ENCODE peak calls at places on chromosomes 11 and 22, in six cellular contexts. I is SJSA1; V is tibial artery; X is GM23248; H is keratinocyte; Y is CD4-positive, alpha-beta memory T cell. C is an unnamed sample.

GRCh38 chr22:45233386-45233785 is 7.3 kb downstream of the KIAA0930 start:
- DNase-seq in I (no peak), V (no peak), X (no peak), H (no peak), Y (no peak), C (no peak)

GRCh38 chr11:6612816-6613136 is 760 bp upstream of the TAF10 start:
- DNase-seq in I (no peak), V (no peak), X (no peak), H (peak; percentile 19), Y (no peak), C (no peak)

GRCh38 chr11:27315816-27316215 is 47.2 kb downstream of the CCDC34 start:
- DNase-seq in I (no peak), V (no peak), X (no peak), H (no peak), Y (no peak), C (no peak)

GRCh38 chr11:122155001-122155400 is 39.0 kb upstream of the BLID start:
- DNase-seq in I (no peak), V (no peak), X (no peak), H (no peak), Y (no peak), C (no peak)

GRCh38 chr22:48929276-48929790 is 898.3 kb downstream of the BRD1 start:
- DNase-seq in I (no peak), V (no peak), X (no peak), H (no peak), Y (no peak), C (peak; percentile 52)

GRCh38 chr11:10350341-10350740 is 45.5 kb downstream of the ADM start:
- DNase-seq in I (peak; percentile 83), V (no peak), X (peak; percentile 56), H (peak; percentile 89), Y (no peak), C (no peak)

GRCh38 chr11:10318527-10318802 is 13.6 kb downstream of the ADM start:
- DNase-seq in I (no peak), V (no peak), X (no peak), H (no peak), Y (no peak), C (no peak)

GRCh38 chr11:76096552-76096951 is 109.8 kb downstream of the WNT11 start:
- DNase-seq in I (no peak), V (no peak), X (no peak), H (no peak), Y (no peak), C (no peak)

GRCh38 chr11:17792161-17792560 is 57.6 kb downstream of the KCNC1 start:
- DNase-seq in I (no peak), V (no peak), X (no peak), H (no peak), Y (no peak), C (no peak)

GRCh38 chr22:45971389-45972028 is 5.5 kb downstream of the WNT7B start:
- DNase-seq in I (no peak), V (no peak), X (peak; percentile 49), H (no peak), Y (no peak), C (no peak)

GRCh38 chr22:30600925-30601324 is 6.0 kb upstream of the TCN2 start:
- DNase-seq in I (no peak), V (no peak), X (no peak), H (no peak), Y (no peak), C (no peak)
- H3K4me3 ChIP-seq in I (no peak overlapping the region), V (no peak overlapping the region), X (no peak overlapping the region), H (no peak overlapping the region), Y (no peak overlapping the region), C (no peak overlapping the region)

GRCh38 chr11:59602432-59602831 is 13.1 kb downstream of the OSBP start:
- DNase-seq in I (no peak), V (no peak), X (no peak), H (no peak), Y (no peak), C (no peak)
- H3K27ac ChIP-seq in I (no peak overlapping the region), V (no peak overlapping the region), X (no peak overlapping the region), H (no peak overlapping the region), Y (no peak overlapping the region), C (no peak overlapping the region)

DNA sequence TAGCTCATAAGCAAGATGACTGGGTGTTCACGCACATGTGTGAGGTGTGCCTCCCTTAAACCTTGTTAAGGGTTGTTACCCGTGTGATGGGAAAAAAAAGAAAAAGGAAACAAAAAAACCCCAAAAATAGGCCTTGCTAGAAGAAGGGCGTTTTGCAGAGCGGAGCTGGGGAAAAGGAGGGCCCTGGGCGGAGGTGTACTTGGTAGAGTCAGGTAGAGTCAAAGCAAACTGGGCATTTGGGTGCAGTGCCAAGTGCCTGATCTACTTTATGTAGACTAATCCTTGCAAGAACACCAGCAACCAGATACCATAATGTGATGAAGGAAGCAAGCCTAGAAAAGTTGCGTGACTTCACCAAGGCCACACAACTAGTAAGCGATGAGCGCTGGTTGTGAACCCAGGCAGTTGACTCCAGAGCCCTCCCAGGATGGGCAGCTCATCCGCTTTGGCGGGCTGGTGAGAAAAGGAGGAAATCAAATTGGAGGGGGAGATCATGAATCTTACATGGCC is 1.2 kb upstream of the TIRAP start:
- DNase-seq in I (no peak), V (no peak), X (no peak), H (no peak), Y (no peak), C (no peak)
- H3K4me3 ChIP-seq in I (no peak overlapping the region), V (peak overlapping the region; percentile 60), X (peak overlapping the region; percentile 85), H (peak overlapping the region; percentile 82), Y (no peak overlapping the region), C (peak overlapping the region; percentile 81)

GRCh38 chr11:15621565-15621964 is 506.8 kb downstream of the INSC start:
- DNase-seq in I (no peak), V (no peak), X (no peak), H (no peak), Y (no peak), C (no peak)
- H3K27ac ChIP-seq in I (no peak overlapping the region), V (no peak overlapping the region), X (no peak overlapping the region), H (no peak overlapping the region), Y (no peak overlapping the region), C (no peak overlapping the region)

DNA sequence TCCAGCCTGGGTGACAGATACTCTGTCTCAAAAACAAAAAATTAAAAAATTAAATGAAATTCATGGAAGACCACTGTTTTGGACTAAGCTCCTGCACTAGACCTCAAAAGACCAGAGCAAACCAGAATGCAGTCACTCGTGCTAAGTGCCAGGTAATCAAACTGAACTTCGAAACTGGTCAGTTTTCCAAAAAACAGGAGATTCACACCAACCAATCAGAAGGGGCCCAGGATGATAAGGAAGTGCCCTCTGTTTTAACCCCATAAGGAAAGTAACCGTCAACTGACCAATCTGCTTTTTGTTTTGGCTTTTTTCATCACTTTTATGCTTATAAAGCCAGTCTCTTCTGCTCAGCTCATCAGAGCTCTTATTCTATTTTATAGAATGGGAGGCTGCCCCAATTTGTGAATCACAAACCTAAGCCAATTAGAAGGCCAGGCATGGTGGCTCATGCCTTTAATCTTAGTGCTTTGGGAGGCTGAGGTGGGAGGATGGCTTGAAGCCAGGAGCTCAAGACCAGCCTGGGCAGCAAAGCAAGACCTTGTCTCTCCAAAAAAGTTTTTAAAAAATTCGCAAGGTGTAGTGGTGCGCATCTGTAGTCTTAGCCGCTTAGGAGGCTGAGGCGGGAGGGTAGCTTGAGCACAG is 10.1 kb upstream of the TOP3B start:
- DNase-seq in I (no peak), V (no peak), X (no peak), H (no peak), Y (no peak), C (no peak)
- H3K4me3 ChIP-seq in I (no peak overlapping the region), V (no peak overlapping the region), X (no peak overlapping the region), H (no peak overlapping the region), Y (no peak overlapping the region), C (no peak overlapping the region)

DNA sequence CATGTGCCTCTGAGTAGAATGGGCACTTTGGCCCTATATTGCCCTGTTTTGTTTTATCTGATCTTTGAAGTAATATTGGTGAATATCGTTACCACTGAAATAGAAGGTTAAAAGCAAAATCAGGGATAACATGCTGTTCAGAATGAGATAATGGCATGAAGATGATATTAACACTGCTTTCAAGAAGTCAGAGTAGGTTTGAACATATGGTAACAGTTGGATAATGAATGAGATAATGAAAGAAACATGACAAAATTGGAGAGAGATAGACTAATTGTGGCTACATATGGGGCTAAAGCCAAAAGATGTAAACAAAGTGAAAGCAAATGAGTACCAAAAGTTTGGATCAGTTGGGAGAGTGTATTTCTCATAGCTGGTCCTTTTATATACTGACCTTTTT is 730.6 kb upstream of the CCDC179 start:
- DNase-seq in I (no peak), V (no peak), X (no peak), H (no peak), Y (no peak), C (no peak)
- H3K27ac ChIP-seq in I (no peak overlapping the region), V (no peak overlapping the region), X (no peak overlapping the region), H (no peak overlapping the region), Y (no peak overlapping the region), C (no peak overlapping the region)

DNA sequence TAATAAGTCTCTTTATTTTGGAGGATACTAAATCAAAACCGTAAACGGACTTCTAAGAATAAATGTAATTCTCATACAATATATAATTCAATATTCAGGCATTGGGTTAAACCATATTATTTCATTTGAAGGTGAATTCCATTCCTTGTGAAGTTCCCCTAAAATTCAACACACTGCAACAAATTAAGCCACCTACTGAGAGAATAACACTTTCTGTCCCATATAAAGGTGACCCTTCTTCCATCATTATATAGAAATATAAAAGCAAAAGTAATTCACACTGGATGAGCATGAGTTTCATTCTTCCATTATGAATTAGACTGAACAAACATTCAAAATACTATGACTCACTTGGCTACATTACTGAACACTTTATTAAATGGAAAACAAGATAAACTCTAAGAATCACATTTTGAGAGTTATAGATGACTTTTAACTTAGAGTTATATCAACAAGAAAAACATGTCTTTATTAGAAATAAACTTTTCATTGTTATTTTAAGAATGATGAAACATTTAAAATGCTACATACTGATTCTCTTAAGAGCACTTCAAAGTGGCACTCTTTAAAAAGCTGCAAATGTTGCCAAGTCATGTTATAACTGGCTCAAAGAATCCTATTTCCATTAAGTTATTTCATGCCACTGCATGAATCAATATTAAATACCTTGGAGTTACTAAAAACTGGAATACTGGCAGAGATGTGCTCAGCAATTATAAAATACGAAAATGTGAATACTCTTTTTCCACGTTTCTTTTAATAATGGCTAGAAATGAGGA is 2.7 kb downstream of the SESN3 start:
- DNase-seq in I (no peak), V (no peak), X (peak; percentile 60), H (no peak), Y (no peak), C (no peak)
- H3K4me3 ChIP-seq in I (no peak overlapping the region), V (peak overlapping the region; percentile 96), X (peak overlapping the region; percentile 97), H (peak overlapping the region; percentile 85), Y (no peak overlapping the region), C (peak overlapping the region; percentile 93)

GRCh38 chr11:33706546-33706945 is 5.9 kb upstream of the C11orf91 start:
- DNase-seq in I (no peak), V (no peak), X (no peak), H (no peak), Y (no peak), C (no peak)
- H3K27ac ChIP-seq in I (no peak overlapping the region), V (no peak overlapping the region), X (peak overlapping the region; percentile 94), H (no peak overlapping the region), Y (no peak overlapping the region), C (no peak overlapping the region)

DNA sequence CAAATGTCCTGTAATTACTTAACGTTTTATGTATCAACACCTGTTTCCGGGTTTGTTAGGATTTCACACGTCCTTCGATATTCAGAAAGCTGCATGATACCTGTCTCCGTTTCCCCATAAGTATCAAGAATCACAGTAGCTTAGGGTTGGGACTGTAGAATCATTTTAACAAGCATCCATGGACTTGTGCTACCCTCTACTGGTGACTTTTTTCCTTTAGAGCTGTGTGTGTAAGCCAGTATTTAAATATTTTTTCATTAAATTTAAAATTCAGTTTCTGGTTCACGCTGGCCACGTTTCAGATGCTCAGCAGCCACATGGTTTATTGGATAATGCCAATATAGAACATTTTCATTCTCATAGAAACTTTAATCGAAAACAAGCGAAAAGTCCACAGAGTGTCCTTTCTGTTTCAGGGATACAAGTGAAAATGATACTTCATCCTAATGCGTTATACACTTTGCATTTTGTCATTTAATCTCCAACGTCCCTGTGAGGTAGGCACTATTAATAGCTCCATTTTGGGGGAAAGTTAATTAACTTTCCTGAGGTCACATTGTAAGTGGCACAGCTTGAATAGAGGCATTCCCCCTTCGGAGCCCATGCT is 61.5 kb upstream of the SLC25A18 start:
- DNase-seq in I (no peak), V (no peak), X (peak; percentile 70), H (peak; percentile 25), Y (peak; percentile 62), C (no peak)
- H3K4me3 ChIP-seq in I (no peak overlapping the region), V (no peak overlapping the region), X (no peak overlapping the region), H (no peak overlapping the region), Y (no peak overlapping the region), C (no peak overlapping the region)

C was measured in coronary artery.